ENCODE peak calls at places on chromosome X, in eight cellular contexts. C is left ventricle myocardium inferior, I is PC-3, M is lung, R is colonic mucosa, K is mesendoderm, G is Peyer's patch, D is stomach. T is an unnamed sample.

GRCh38 chrX:141320801-141321200 is 78.5 kb upstream of the SPANXC start:
- DNase-seq in C (no peak), I (peak; percentile 39), M (no peak), R (no peak), K (no peak), G (no peak), D (no peak), T (no peak)

GRCh38 chrX:13996650-13997049 is 33.0 kb downstream of the GEMIN8 start:
- DNase-seq in C (no peak), I (no peak), M (no peak), R (no peak), K (no peak), G (no peak), D (no peak), T (no peak)

GRCh38 chrX:154431321-154431720 is 2.8 kb downstream of the ATP6AP1 start:
- DNase-seq in C (peak; percentile 38), I (no peak), M (no peak), R (no peak), K (no peak), G (no peak), D (no peak), T (no peak)

GRCh38 chrX:44903842-44904530 is 31.0 kb downstream of the KDM6A start:
- DNase-seq in C (no peak), I (no peak), M (no peak), R (no peak), K (no peak), G (no peak), D (no peak), T (no peak)

GRCh38 chrX:119381349-119381944 is 17.7 kb upstream of the SLC25A43 start:
- DNase-seq in C (no peak), I (no peak), M (no peak), R (no peak), K (peak; percentile 93), G (no peak), D (no peak), T (no peak)

GRCh38 chrX:114841051-114841450 is 176.4 kb downstream of the IL13RA2 start:
- DNase-seq in C (no peak), I (peak; percentile 64), M (no peak), R (no peak), K (peak; percentile 25), G (no peak), D (no peak), T (no peak)

GRCh38 chrX:31228415-31228832 is 156.6 kb upstream of the FTHL17 start:
- DNase-seq in C (no peak), I (no peak), M (peak; percentile 37), R (no peak), K (no peak), G (no peak), D (no peak), T (no peak)

GRCh38 chrX:9267415-9267814 is 197.4 kb upstream of the TBL1X start:
- DNase-seq in C (no peak), I (peak; percentile 82), M (no peak), R (no peak), K (no peak), G (no peak), D (no peak), T (no peak)

GRCh38 chrX:119685225-119686066 is 7.5 kb downstream of the SEPTIN6 start:
- DNase-seq in C (no peak), I (no peak), M (no peak), R (no peak), K (no peak), G (peak; percentile 79), D (no peak), T (no peak)

GRCh38 chrX:54386314-54386713 is 28.5 kb upstream of the WNK3 start:
- DNase-seq in C (no peak), I (peak; percentile 14), M (no peak), R (no peak), K (peak; percentile 12), G (no peak), D (no peak), T (no peak)

DNA sequence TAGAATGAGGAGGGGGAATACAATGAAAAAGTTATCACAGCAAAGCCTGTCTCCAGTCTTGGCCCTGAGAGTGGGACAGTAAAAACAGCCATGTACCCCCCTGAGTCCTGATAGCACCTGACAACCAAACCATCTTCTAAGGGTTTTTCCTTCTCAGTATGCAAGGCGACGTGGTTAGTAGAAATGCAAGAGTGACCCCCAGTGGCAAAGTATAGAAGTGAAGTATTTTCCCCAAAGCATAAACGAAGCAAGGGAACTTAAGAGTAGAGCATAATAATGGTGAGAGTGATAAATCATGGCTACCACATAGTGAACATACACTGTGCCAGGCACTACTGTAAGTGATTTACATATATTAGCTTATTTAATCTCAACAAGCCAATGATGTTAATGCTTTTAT is 52.8 kb downstream of the FAM47C start:
- DNase-seq in C (no peak), I (peak; percentile 72), M (no peak), R (no peak), K (peak; percentile 52), G (no peak), D (no peak), T (peak; percentile 62)
- H3K4me1 ChIP-seq in C (no peaks in the 10 kb centered on the region), I (no peaks in the 10 kb centered on the region), M (no peaks in the 10 kb centered on the region), R (no peaks in the 10 kb centered on the region), K (no peaks in the 10 kb centered on the region), G (no peaks in the 10 kb centered on the region), D (no peaks in the 10 kb centered on the region), T (no peaks in the 10 kb centered on the region)

GRCh38 chrX:21741869-21742701 is 15.8 kb downstream of the SMPX start:
- DNase-seq in C (no peak), I (no peak), M (no peak), R (no peak), K (no peak), G (no peak), D (no peak), T (no peak)
- H3K4me1 ChIP-seq in C (peaks cover 44% of the 10 kb centered on the region), I (no peaks in the 10 kb centered on the region), M (peaks cover 6% of the 10 kb centered on the region), R (no peaks in the 10 kb centered on the region), K (peaks cover 2% of the 10 kb centered on the region), G (no peaks in the 10 kb centered on the region), D (no peaks in the 10 kb centered on the region), T (peaks cover 82% of the 10 kb centered on the region)

GRCh38 chrX:23509256-23509655 is 158.0 kb upstream of the PRDX4 start:
- DNase-seq in C (no peak), I (no peak), M (no peak), R (no peak), K (peak; percentile 57), G (no peak), D (no peak), T (no peak)
- H3K4me1 ChIP-seq in C (no peaks in the 10 kb centered on the region), I (peaks cover 20% of the 10 kb centered on the region), M (no peaks in the 10 kb centered on the region), R (no peaks in the 10 kb centered on the region), K (no peaks in the 10 kb centered on the region), G (no peaks in the 10 kb centered on the region), D (peaks cover 10% of the 10 kb centered on the region), T (no peaks in the 10 kb centered on the region)

GRCh38 chrX:19886375-19886774 is 1.0 kb downstream of the SH3KBP1 start:
- DNase-seq in C (no peak), I (peak; percentile 4), M (no peak), R (no peak), K (no peak), G (no peak), D (no peak), T (no peak)
- H3K4me1 ChIP-seq in C (peaks cover 18% of the 10 kb centered on the region), I (peaks cover 28% of the 10 kb centered on the region), M (peaks cover 4% of the 10 kb centered on the region), R (no peaks in the 10 kb centered on the region), K (no peaks in the 10 kb centered on the region), G (no peaks in the 10 kb centered on the region), D (peaks cover 4% of the 10 kb centered on the region), T (no peaks in the 10 kb centered on the region)

GRCh38 chrX:129754266-129755024 is 15.7 kb downstream of the XPNPEP2 start:
- DNase-seq in C (no peak), I (no peak), M (no peak), R (no peak), K (peak; percentile 48), G (no peak), D (no peak), T (no peak)
- H3K4me1 ChIP-seq in C (peaks cover 6% of the 10 kb centered on the region), I (no peaks in the 10 kb centered on the region), M (no peaks in the 10 kb centered on the region), R (no peaks in the 10 kb centered on the region), K (no peaks in the 10 kb centered on the region), G (no peaks in the 10 kb centered on the region), D (no peaks in the 10 kb centered on the region), T (no peaks in the 10 kb centered on the region)